ENCODE peak calls at places on chromosomes 1 and 21, in seven cellular contexts. A, D, F, Y, E, U and S are unnamed samples.

GRCh38 chr1:17306407-17306806 is 1.6 kb upstream of the PADI4 start:
- DNase-seq in A (no peak), D (no peak), F (no peak), Y (no peak), E (no peak), U (no peak), S (no peak)

GRCh38 chr1:182829285-182829932 is 9.7 kb upstream of the DHX9 start:
- DNase-seq in A (no peak), D (no peak), F (no peak), Y (no peak), E (no peak), U (no peak), S (no peak)

GRCh38 chr1:186753241-186753640 is 73.0 kb upstream of the PTGS2 start:
- DNase-seq in A (no peak), D (no peak), F (no peak), Y (no peak), E (no peak), U (no peak), S (no peak)

GRCh38 chr1:94339229-94339927 is 78.8 kb upstream of the ABCD3 start:
- DNase-seq in A (no peak), D (no peak), F (no peak), Y (no peak), E (no peak), U (no peak), S (no peak)

GRCh38 chr1:51264470-51264869 is 28.4 kb downstream of the RNF11 start:
- DNase-seq in A (peak), D (no peak), F (no peak), Y (no peak), E (no peak), U (no peak), S (no peak)

GRCh38 chr1:230642263-230642959 is at the start of gene COG2:
- DNase-seq in A (peak), D (peak), F (peak), Y (peak), E (peak), U (peak), S (peak)

GRCh38 chr1:54376085-54377039 is 29.8 kb downstream of the SSBP3 start:
- DNase-seq in A (no peak), D (peak), F (no peak), Y (no peak), E (peak), U (no peak), S (peak)

GRCh38 chr1:229671310-229671709 is 45.3 kb downstream of the URB2 start:
- DNase-seq in A (no peak), D (no peak), F (no peak), Y (no peak), E (no peak), U (no peak), S (no peak)

GRCh38 chr1:90835172-90835660 is 118.1 kb upstream of the BARHL2 start:
- DNase-seq in A (no peak), D (no peak), F (no peak), Y (no peak), E (no peak), U (no peak), S (no peak)

GRCh38 chr1:157101196-157101595 is 1.6 kb upstream of the ETV3L start:
- DNase-seq in A (no peak), D (no peak), F (no peak), Y (peak), E (no peak), U (no peak), S (no peak)

GRCh38 chr1:224065455-224065854 is 48.5 kb upstream of the FBXO28 start:
- DNase-seq in A (no peak), D (no peak), F (no peak), Y (no peak), E (no peak), U (peak), S (no peak)

GRCh38 chr1:208604295-208604694 is 360.1 kb upstream of the PLXNA2 start:
- DNase-seq in A (no peak), D (no peak), F (no peak), Y (no peak), E (no peak), U (no peak), S (no peak)

GRCh38 chr1:49050041-49050440 is 273.4 kb upstream of the BEND5 start:
- DNase-seq in A (no peak), D (no peak), F (no peak), Y (no peak), E (no peak), U (no peak), S (no peak)

GRCh38 chr1:111471012-111471411 is 2.8 kb upstream of the C1orf162 start:
- DNase-seq in A (no peak), D (no peak), F (no peak), Y (no peak), E (no peak), U (peak), S (no peak)

GRCh38 chr1:82064701-82065100 is 264.0 kb downstream of the ADGRL2 start:
- DNase-seq in A (no peak), D (no peak), F (no peak), Y (no peak), E (no peak), U (no peak), S (no peak)

GRCh38 chr1:145960468-145961108 is 2.8 kb upstream of the LIX1L start:
- DNase-seq in A (peak), D (peak), F (peak), Y (peak), E (no peak), U (peak), S (peak)
- TF ChIP-seq POLR2A in A (no peak), D (peak), F (peak), Y (no peak), E (no peak), U (peak), S (peak)

GRCh38 chr1:31372961-31373896 is at the start of gene FABP3:
- DNase-seq in A (peak), D (peak), F (peak), Y (peak), E (peak), U (peak), S (peak)
- TF ChIP-seq POLR2A in A (no peak), D (no peak), F (peak), Y (no peak), E (no peak), U (peak), S (no peak)

GRCh38 chr1:14350197-14350596 is 248.3 kb upstream of the KAZN start:
- DNase-seq in A (no peak), D (no peak), F (no peak), Y (no peak), E (no peak), U (no peak), S (no peak)

GRCh38 chr1:14345925-14346550 is 252.4 kb upstream of the KAZN start:
- DNase-seq in A (no peak), D (no peak), F (no peak), Y (no peak), E (peak), U (no peak), S (no peak)

GRCh38 chr1:14352897-14353296 is 245.6 kb upstream of the KAZN start:
- DNase-seq in A (no peak), D (no peak), F (no peak), Y (no peak), E (no peak), U (no peak), S (no peak)

GRCh38 chr1:14347776-14348175 is 250.7 kb upstream of the KAZN start:
- DNase-seq in A (no peak), D (no peak), F (no peak), Y (no peak), E (no peak), U (no peak), S (no peak)

GRCh38 chr1:14347186-14347585 is 251.3 kb upstream of the KAZN start:
- DNase-seq in A (no peak), D (no peak), F (no peak), Y (no peak), E (no peak), U (no peak), S (no peak)
- TF ChIP-seq POLR2A in A (no peak), D (no peak), F (no peak), Y (no peak), E (no peak), U (no peak), S (no peak)

GRCh38 chr1:1880617-1881312 is 10.1 kb downstream of the GNB1 start:
- DNase-seq in A (no peak), D (no peak), F (no peak), Y (no peak), E (peak), U (no peak), S (no peak)
- TF ChIP-seq POLR2A in A (no peak), D (no peak), F (no peak), Y (no peak), E (no peak), U (no peak), S (no peak)

GRCh38 chr21:44456207-44456914 is 1.1 kb downstream of the LRRC3 start:
- DNase-seq in A (peak), D (no peak), F (no peak), Y (peak), E (no peak), U (no peak), S (no peak)
- TF ChIP-seq POLR2A in A (no peak), D (no peak), F (no peak), Y (no peak), E (no peak), U (no peak), S (no peak)

DNA sequence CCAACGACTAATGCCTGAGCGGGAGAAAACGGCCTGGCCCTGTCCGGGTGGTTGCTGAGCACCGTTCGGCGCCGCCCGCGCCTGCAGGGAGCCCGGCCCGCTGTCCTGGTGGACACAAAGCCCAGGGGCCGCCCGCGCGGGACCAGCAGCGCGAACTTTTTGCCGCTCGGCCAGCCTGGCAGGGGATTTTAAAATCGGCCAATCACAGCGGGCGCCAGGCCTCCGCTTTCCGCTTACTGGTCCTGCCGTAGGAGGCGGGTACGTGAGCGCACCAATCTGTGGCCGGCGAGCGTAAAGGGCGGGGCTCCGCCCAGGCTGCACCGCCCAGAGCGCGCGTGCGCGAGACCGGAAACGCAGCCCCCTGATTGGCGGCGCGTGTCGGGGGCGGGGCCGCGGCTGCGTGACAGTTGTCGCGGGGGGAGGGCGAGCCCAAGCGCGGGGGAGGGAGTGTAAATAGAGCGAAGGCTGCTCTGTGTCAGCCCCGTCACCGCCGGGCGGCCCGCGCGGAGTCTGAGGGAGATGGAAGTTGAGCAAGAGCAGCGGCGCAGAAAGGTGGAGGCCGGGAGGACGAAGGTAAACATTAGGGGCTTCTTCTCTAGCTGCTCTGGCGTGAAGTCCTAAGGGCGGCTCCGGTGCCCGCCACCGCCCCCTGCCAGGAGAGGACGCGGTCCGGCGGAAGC is at the start of the genes C21orf58 and PCNT:
- DNase-seq in A (peak), D (peak), F (peak), Y (peak), E (peak), U (peak), S (peak)
- TF ChIP-seq POLR2A in A (peak), D (peak), F (no peak), Y (no peak), E (peak), U (no peak), S (peak)

DNA sequence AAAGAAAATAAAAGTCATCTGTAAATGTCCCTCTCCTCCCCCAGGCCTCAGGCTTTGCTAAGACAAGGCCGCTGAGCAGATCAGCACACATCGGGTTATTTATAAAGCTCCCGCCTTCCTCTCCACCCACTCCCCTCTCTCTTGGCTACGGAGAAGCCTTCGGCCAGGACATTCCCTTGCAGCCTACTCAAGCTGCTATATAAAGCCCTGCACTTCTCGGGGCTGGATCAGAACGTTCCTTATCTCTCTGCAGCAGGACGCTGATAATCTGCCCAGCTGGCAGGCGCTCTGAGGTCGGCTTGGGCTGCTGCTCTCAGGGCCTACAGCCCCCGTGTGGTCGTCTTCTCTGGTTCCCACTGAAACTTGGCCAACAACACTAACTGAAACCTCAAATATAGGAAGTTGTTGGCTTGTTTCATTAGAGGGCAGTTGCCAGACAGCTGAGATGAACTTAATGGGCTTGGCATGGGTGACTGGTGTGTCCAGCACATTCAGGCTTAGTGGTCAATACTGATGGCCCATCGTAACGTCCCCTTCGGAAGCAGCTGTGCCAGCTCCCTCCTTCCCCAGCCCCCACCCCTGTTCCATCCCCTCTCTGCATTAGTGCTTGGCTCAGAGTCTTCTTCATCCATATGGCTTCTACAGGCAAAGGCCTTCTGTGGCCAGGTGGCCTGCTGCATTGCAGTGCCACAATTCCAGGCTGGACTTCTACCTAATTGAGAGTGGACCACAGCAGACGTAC is 64.6 kb downstream of the IER5 start:
- DNase-seq in A (peak), D (no peak), F (peak), Y (peak), E (peak), U (peak), S (peak)
- TF ChIP-seq POLR2A in A (no peak), D (no peak), F (peak), Y (no peak), E (no peak), U (peak), S (peak)

GRCh38 chr1:25707280-25708016 is 90.9 kb downstream of the MAN1C1 start:
- DNase-seq in A (no peak), D (no peak), F (no peak), Y (no peak), E (no peak), U (no peak), S (no peak)
- TF ChIP-seq POLR2A in A (no peak), D (no peak), F (no peak), Y (no peak), E (no peak), U (no peak), S (no peak)

GRCh38 chr1:52367272-52367671 is 1.3 kb upstream of the CC2D1B start:
- DNase-seq in A (no peak), D (no peak), F (no peak), Y (no peak), E (peak), U (no peak), S (no peak)

GRCh38 chr1:52364235-52364839 is 1.7 kb downstream of the CC2D1B start:
- DNase-seq in A (no peak), D (no peak), F (no peak), Y (no peak), E (peak), U (no peak), S (peak)

GRCh38 chr1:52365091-52365745 is 787 bp downstream of the CC2D1B start:
- DNase-seq in A (peak), D (no peak), F (peak), Y (peak), E (peak), U (peak), S (peak)

GRCh38 chr1:52366517-52366827 is 467 bp upstream of the CC2D1B start:
- DNase-seq in A (no peak), D (no peak), F (no peak), Y (no peak), E (no peak), U (no peak), S (no peak)

DNA sequence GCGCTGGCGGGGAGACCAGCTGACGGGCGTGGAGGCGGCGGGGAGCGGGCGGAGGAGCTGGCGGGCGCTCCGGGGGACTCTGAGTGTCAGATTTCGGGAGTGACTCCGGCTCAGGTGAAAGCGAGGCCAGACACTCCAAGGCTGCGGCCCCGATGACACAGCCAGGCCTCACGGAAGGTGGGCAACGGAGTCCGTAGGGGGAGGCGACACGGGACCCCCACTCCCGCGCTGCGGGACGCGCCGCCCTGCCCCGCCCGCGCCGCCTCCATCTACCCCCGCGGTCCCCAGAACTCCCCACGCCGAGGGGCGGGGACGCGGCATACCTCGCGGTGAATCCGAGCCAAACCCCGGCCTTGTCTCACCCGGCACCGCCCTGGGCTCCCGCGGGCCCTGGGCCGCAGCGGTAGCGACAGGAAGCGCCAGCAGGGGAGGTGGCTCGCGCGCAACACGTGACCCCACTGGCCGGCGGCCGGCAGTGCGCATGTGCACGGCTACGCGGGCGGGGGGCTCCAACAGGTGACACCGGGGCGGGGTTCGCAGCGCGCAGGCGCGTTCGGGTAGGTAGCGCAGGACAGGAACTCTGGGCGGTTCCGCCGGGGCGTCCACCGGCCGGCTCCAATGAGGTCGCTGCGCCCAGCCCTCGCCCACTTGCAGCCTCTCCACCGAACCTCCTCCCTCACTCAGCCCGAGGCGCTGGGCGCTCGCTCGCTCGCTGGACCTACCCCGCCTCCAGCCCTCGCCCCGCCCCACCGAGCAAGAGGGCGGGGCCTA is at the start of gene CC2D1B:
- DNase-seq in A (peak), D (peak), F (peak), Y (peak), E (peak), U (peak), S (peak)
- TF ChIP-seq POLR2A in A (peak), D (peak), F (peak), Y (peak), E (peak), U (peak), S (peak)

GRCh38 chr1:2413495-2414296 is 1.3 kb upstream of the PEX10 start:
- DNase-seq in A (no peak), D (peak), F (no peak), Y (no peak), E (peak), U (no peak), S (peak)

GRCh38 chr1:2411801-2412394 is 466 bp downstream of the PEX10 start:
- DNase-seq in A (no peak), D (no peak), F (no peak), Y (peak), E (no peak), U (no peak), S (no peak)

GRCh38 chr1:2412395-2412772 is at the start of gene PEX10:
- DNase-seq in A (peak), D (peak), F (peak), Y (peak), E (peak), U (peak), S (peak)

GRCh38 chr1:2414297-2414958 is 2.1 kb upstream of the PEX10 start:
- DNase-seq in A (peak), D (peak), F (peak), Y (peak), E (peak), U (peak), S (peak)

DNA sequence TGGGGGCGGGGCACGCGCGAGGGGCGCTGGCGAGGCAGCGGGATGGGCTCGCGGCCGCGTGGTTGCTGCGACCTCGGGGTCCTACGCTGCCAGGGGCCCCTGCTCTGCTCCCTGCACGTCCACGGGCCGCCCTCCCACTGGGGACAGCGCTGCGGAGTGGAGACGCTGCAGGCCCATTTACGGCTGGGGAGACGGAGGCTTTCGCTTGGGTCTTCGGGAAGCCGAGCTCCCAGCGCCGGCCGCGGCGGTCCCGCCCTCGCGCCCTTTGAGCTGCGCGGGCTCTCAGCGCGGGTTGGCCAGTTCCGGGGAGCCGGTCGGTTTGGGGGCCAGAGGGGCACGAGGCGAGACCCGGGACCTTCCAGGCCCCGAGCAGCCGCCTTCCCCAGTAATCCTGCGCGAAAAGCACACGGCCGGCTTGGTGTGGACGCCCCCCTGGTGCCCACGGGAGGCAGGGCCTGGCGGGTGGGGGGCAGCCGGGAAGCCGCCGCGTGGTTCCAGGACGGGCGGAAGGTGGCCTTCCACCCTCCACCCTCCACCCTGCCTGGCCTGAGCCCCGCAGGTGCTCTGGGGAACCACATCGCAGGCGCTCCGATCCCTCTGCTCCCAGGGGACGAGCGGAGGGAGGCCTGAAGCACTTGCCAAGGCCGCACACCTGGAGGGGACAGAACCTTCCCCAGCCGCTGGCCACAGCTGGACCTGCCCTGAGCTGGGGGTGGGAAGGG is 570 bp upstream of the PEX10 start:
- DNase-seq in A (no peak), D (peak), F (peak), Y (no peak), E (peak), U (no peak), S (no peak)
- TF ChIP-seq POLR2A in A (peak), D (peak), F (no peak), Y (no peak), E (peak), U (peak), S (peak)